ENCODE peak calls at places on chromosome 4, in four cellular contexts. E, I, D and S are unnamed samples.

GRCh38 chr4:47213539-47213938 is 182.2 kb downstream of the GABRB1 start:
- DNase-seq in D (no peak), I (no peak), E (no peak), S (no peak)

GRCh38 chr4:101853691-101854090 is 63.2 kb downstream of the BANK1 start:
- DNase-seq in I (no peak), E (no peak), D (no peak), S (no peak)

GRCh38 chr4:124631760-124632159 is 80.8 kb downstream of the ANKRD50 start:
- DNase-seq in D (no peak), E (peak), I (peak), S (no peak)

GRCh38 chr4:84063618-84064017 is 435.5 kb downstream of the NKX6-1 start:
- DNase-seq in I (no peak), E (no peak), D (no peak), S (no peak)

GRCh38 chr4:42371306-42372063 is 25.8 kb upstream of the SHISA3 start:
- DNase-seq in I (no peak), E (peak), D (no peak), S (peak)

GRCh38 chr4:165131247-165131832 is 18.7 kb upstream of the TMEM192 start:
- DNase-seq in D (peak), E (peak), I (peak), S (peak)

GRCh38 chr4:79597266-79597665 is 189.2 kb upstream of the GK2 start:
- DNase-seq in I (no peak), E (no peak), D (no peak), S (no peak)

GRCh38 chr4:7768736-7769135 is 170.9 kb downstream of the AFAP1 start:
- DNase-seq in I (no peak), D (no peak), E (no peak), S (no peak)

GRCh38 chr4:121034010-121034409 is 38.3 kb downstream of the NDNF start:
- DNase-seq in D (no peak), I (no peak), E (no peak), S (no peak)

GRCh38 chr4:123411976-123412589 is 15.5 kb downstream of the SPRY1 start:
- DNase-seq in I (no peak), D (peak), E (no peak), S (no peak)

GRCh38 chr4:128191115-128191897 is 96.3 kb downstream of the PGRMC2 start:
- DNase-seq in I (peak), E (peak), D (peak), S (peak)

GRCh38 chr4:10584042-10584441 is 100.5 kb downstream of the CLNK start:
- DNase-seq in E (no peak), D (peak), I (no peak), S (peak)

GRCh38 chr4:141462361-141462760 is 174.0 kb upstream of the IL15 start:
- DNase-seq in E (no peak), I (no peak), D (no peak), S (no peak)

GRCh38 chr4:146916479-146917076 is 29.1 kb downstream of the TTC29 start:
- DNase-seq in I (peak), E (peak), D (peak), S (peak)

GRCh38 chr4:81030617-81031388 is at the start of gene BMP3:
- DNase-seq in E (no peak), D (no peak), I (no peak), S (no peak)

GRCh38 chr4:926538-926937 is 5.6 kb downstream of the GAK start:
- DNase-seq in E (peak), D (no peak), I (no peak), S (peak)

GRCh38 chr4:152513078-152513477 is 22.8 kb downstream of the FBXW7 start:
- DNase-seq in I (no peak), D (no peak), E (no peak), S (no peak)

GRCh38 chr4:181202249-181202648 is 1041.0 kb upstream of the TENM3 start:
- DNase-seq in E (no peak), D (no peak), I (no peak), S (peak)

GRCh38 chr4:58649236-58649635 is 1539.1 kb upstream of the IGFBP7 start:
- DNase-seq in E (no peak), D (no peak), I (no peak), S (no peak)

GRCh38 chr4:123930971-123931370 is 534.4 kb downstream of the SPRY1 start:
- DNase-seq in D (no peak), E (no peak), I (no peak), S (peak)

GRCh38 chr4:73761856-73762255 is 21.5 kb downstream of the CXCL8 start:
- DNase-seq in I (no peak), E (no peak), D (no peak), S (no peak)

DNA sequence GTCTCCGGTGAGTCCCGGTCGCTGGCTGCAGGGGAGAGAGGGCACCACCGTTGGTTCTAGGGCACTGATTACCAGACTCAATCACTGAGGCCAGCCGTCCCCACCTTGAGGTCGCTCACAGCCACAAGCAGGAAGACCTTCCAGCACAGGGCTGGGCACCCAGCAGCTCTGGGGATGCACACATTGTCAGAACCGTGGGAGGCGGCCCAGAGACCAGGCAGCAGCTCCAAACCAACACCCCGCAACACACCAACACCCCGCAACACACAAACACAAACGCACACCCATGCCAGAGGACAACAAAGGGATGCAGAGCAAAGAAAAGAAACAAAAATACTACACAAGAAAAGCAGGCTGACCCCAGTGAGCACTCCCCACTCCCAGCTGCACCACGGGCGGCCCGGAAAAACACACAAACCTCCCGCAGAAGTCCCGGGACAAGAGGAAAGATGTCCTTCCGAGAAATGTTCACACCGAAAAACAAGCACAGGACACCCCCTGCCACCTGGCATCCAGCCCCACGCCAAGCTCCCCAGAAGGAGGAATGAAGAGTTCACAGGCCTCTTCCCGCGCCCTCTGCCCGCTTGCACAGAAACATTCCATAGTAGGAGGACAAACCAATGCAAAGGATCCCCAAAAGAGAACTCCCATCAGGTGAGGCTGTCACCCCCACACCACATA is 3.2 kb downstream of the HMX1 start:
- DNase-seq in E (no peak), I (no peak), D (no peak), S (no peak)
- TF ChIP-seq CHD4 in E (no peak), I (no peak), D (no peak), S (no peak)

DNA sequence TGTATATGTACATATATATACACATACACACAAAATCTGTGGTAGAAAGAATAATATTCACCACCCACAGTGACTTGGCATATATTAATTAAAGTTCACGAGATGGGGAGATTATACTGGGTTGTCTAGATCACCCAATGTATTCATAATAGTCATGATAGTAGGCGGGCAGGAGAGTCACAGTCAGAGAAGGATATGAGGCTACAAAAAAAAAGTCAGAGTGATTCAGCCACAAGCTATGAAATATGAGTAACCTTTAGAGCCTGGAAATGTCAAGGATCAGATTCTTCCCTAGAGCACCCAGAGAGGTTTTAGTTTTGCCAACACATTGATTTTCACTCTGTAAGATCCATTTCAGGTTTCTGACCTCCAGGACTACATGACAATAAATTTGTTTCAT is 501.9 kb downstream of the GABRG1 start:
- DNase-seq in D (no peak), E (no peak), I (no peak), S (no peak)
- TF ChIP-seq CHD4 in D (no peak), E (no peak), I (no peak), S (no peak)

GRCh38 chr4:8905773-8906667 is 34.4 kb upstream of the HMX1 start:
- DNase-seq in I (no peak), E (no peak), D (no peak), S (no peak)
- TF ChIP-seq CHD4 in I (no peak), E (no peak), D (no peak), S (no peak)

DNA sequence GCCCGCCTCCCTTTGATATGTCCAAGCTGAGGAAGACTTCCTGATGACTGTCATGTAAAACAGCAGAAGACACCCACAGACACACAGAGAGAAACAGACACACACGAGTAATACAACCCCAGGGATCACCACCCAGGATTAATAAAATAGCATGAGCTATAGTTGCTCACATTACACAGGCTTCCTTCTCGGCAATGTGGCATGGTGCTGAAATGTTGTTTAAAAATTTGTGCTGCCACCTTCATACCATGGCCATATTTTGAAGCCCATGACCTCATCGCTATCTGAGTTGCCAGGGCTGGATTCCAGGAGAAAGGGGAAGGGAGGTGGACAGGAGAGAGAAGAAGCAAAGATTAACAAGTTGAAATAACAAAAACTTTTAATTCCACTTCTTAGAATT is 111.7 kb downstream of the SYNPO2 start:
- DNase-seq in D (no peak), E (no peak), I (no peak), S (no peak)
- TF ChIP-seq CHD4 in D (no peak), E (no peak), I (no peak), S (no peak)